ENCODE peak calls at places on chromosomes 4 and X, in four cellular contexts. One of them, this sample, is unnamed.

GRCh38 chr4:67131224-67131623 is 414.1 kb downstream of the CENPC start:
- DNase-seq in activated T-helper 1 cell treated with anti-CD3 and anti-CD28 coated beads, Interleukin-12 subunit alpha, Interleukin-12 subunit beta, Interleukin-2, Interleukin-4 antibody, amounts not matched to agents 30 ng/mL and 10 ng/mL and 1 ng/mL, durations not matched to agents 14 hours and 24 hours and 36 hours: no peak
- DNase-seq in DMS53: no peak
- DNase-seq in Right ventricle myocardium inferior: no peak
- DNase-seq in this sample: no peak

GRCh38 chr4:168515222-168516011 is 18.6 kb downstream of the PALLD start:
- DNase-seq in activated T-helper 1 cell treated with anti-CD3 and anti-CD28 coated beads, Interleukin-12 subunit alpha, Interleukin-12 subunit beta, Interleukin-2, Interleukin-4 antibody, amounts not matched to agents 30 ng/mL and 10 ng/mL and 1 ng/mL, durations not matched to agents 14 hours and 24 hours and 36 hours: no peak
- DNase-seq in DMS53: peak
- DNase-seq in Right ventricle myocardium inferior: no peak
- DNase-seq in this sample: no peak

GRCh38 chr4:19905006-19905405 is 346.7 kb upstream of the SLIT2 start:
- DNase-seq in activated T-helper 1 cell treated with anti-CD3 and anti-CD28 coated beads, Interleukin-12 subunit alpha, Interleukin-12 subunit beta, Interleukin-2, Interleukin-4 antibody, amounts not matched to agents 30 ng/mL and 10 ng/mL and 1 ng/mL, durations not matched to agents 14 hours and 24 hours and 36 hours: no peak
- DNase-seq in DMS53: no peak
- DNase-seq in Right ventricle myocardium inferior: no peak
- DNase-seq in this sample: no peak

GRCh38 chr4:41853973-41854372 is 81.3 kb upstream of the TMEM33 start:
- DNase-seq in activated T-helper 1 cell treated with anti-CD3 and anti-CD28 coated beads, Interleukin-12 subunit alpha, Interleukin-12 subunit beta, Interleukin-2, Interleukin-4 antibody, amounts not matched to agents 30 ng/mL and 10 ng/mL and 1 ng/mL, durations not matched to agents 14 hours and 24 hours and 36 hours: no peak
- DNase-seq in DMS53: peak
- DNase-seq in Right ventricle myocardium inferior: no peak
- DNase-seq in this sample: no peak

GRCh38 chr4:85756938-85757337 is 282.0 kb downstream of the ARHGAP24 start:
- DNase-seq in activated T-helper 1 cell treated with anti-CD3 and anti-CD28 coated beads, Interleukin-12 subunit alpha, Interleukin-12 subunit beta, Interleukin-2, Interleukin-4 antibody, amounts not matched to agents 30 ng/mL and 10 ng/mL and 1 ng/mL, durations not matched to agents 14 hours and 24 hours and 36 hours: no peak
- DNase-seq in DMS53: peak
- DNase-seq in Right ventricle myocardium inferior: no peak
- DNase-seq in this sample: no peak

GRCh38 chrX:97968376-97969104 is 1084.8 kb downstream of the RPA4 start:
- DNase-seq in activated T-helper 1 cell treated with anti-CD3 and anti-CD28 coated beads, Interleukin-12 subunit alpha, Interleukin-12 subunit beta, Interleukin-2, Interleukin-4 antibody, amounts not matched to agents 30 ng/mL and 10 ng/mL and 1 ng/mL, durations not matched to agents 14 hours and 24 hours and 36 hours: no peak
- DNase-seq in DMS53: no peak
- DNase-seq in Right ventricle myocardium inferior: no peak
- DNase-seq in this sample: no peak

GRCh38 chrX:19886375-19886774 is 1.0 kb downstream of the SH3KBP1 start:
- DNase-seq in activated T-helper 1 cell treated with anti-CD3 and anti-CD28 coated beads, Interleukin-12 subunit alpha, Interleukin-12 subunit beta, Interleukin-2, Interleukin-4 antibody, amounts not matched to agents 30 ng/mL and 10 ng/mL and 1 ng/mL, durations not matched to agents 14 hours and 24 hours and 36 hours: no peak
- DNase-seq in DMS53: peak
- DNase-seq in Right ventricle myocardium inferior: no peak
- DNase-seq in this sample: no peak

GRCh38 chr4:127505203-127505602 is 127.6 kb upstream of the INTU start:
- DNase-seq in activated T-helper 1 cell treated with anti-CD3 and anti-CD28 coated beads, Interleukin-12 subunit alpha, Interleukin-12 subunit beta, Interleukin-2, Interleukin-4 antibody, amounts not matched to agents 30 ng/mL and 10 ng/mL and 1 ng/mL, durations not matched to agents 14 hours and 24 hours and 36 hours: no peak
- DNase-seq in DMS53: no peak
- DNase-seq in Right ventricle myocardium inferior: no peak
- DNase-seq in this sample: no peak

GRCh38 chrX:69501433-69501832 is 2.7 kb upstream of the NALF2 start:
- DNase-seq in activated T-helper 1 cell treated with anti-CD3 and anti-CD28 coated beads, Interleukin-12 subunit alpha, Interleukin-12 subunit beta, Interleukin-2, Interleukin-4 antibody, amounts not matched to agents 30 ng/mL and 10 ng/mL and 1 ng/mL, durations not matched to agents 14 hours and 24 hours and 36 hours: no peak
- DNase-seq in DMS53: peak
- DNase-seq in Right ventricle myocardium inferior: no peak
- DNase-seq in this sample: no peak

This sample was measured in upper lobe of left lung.